ENCODE peak calls at places on chromosomes 4 and X, in four cellular contexts. One of them, this sample, is unnamed.

GRCh38 chrX:15215366-15215765 is 54.5 kb downstream of the ASB9 start:
- DNase-seq in neural crest cell: no peak
- DNase-seq in epithelial cell of esophagus: no peak
- DNase-seq in HFF-Myc: no peak
- DNase-seq in this sample: no peak

GRCh38 chrX:150680974-150681373 is 12.2 kb upstream of the MTMR1 start:
- DNase-seq in HFF-Myc: no peak
- DNase-seq in epithelial cell of esophagus: peak; percentile 50
- DNase-seq in neural crest cell: no peak
- DNase-seq in this sample: no peak

GRCh38 chr4:54229631-54230478 is 762 bp downstream of the PDGFRA start:
- DNase-seq in epithelial cell of esophagus: no peak
- DNase-seq in neural crest cell: no peak
- DNase-seq in HFF-Myc: no peak
- DNase-seq in this sample: no peak

GRCh38 chr4:141016117-141016798 is 117.0 kb downstream of the RNF150 start:
- DNase-seq in neural crest cell: no peak
- DNase-seq in HFF-Myc: no peak
- DNase-seq in epithelial cell of esophagus: peak; percentile 4
- DNase-seq in this sample: no peak

GRCh38 chr4:62601737-62602136 is 1401.6 kb downstream of the ADGRL3 start:
- DNase-seq in epithelial cell of esophagus: peak; percentile 4
- DNase-seq in neural crest cell: no peak
- DNase-seq in HFF-Myc: no peak
- DNase-seq in this sample: no peak

GRCh38 chr4:8830056-8830455 is 41.6 kb downstream of the HMX1 start:
- DNase-seq in HFF-Myc: no peak
- DNase-seq in epithelial cell of esophagus: no peak
- DNase-seq in neural crest cell: no peak
- DNase-seq in this sample: peak; percentile 46

GRCh38 chr4:150230556-150230955 is 152.3 kb downstream of the DCLK2 start:
- DNase-seq in HFF-Myc: no peak
- DNase-seq in epithelial cell of esophagus: no peak
- DNase-seq in neural crest cell: no peak
- DNase-seq in this sample: no peak

GRCh38 chrX:38126179-38126578 is 94.5 kb downstream of the SRPX start:
- DNase-seq in HFF-Myc: no peak
- DNase-seq in epithelial cell of esophagus: peak; percentile 31
- DNase-seq in neural crest cell: no peak
- DNase-seq in this sample: no peak

GRCh38 chr4:146190393-146190910 is 14.9 kb downstream of the LSM6 start:
- DNase-seq in HFF-Myc: no peak
- DNase-seq in neural crest cell: no peak
- DNase-seq in epithelial cell of esophagus: no peak
- DNase-seq in this sample: no peak

GRCh38 chrX:25755179-25755578 is 383.0 kb upstream of the MAGEB18 start:
- DNase-seq in HFF-Myc: no peak
- DNase-seq in epithelial cell of esophagus: no peak
- DNase-seq in neural crest cell: no peak
- DNase-seq in this sample: no peak

GRCh38 chr4:8938137-8938536 is 66.5 kb upstream of the HMX1 start:
- DNase-seq in epithelial cell of esophagus: no peak
- DNase-seq in neural crest cell: no peak
- DNase-seq in HFF-Myc: no peak
- DNase-seq in this sample: no peak

GRCh38 chr4:169583563-169583962 is 28.8 kb downstream of the NEK1 start:
- DNase-seq in HFF-Myc: peak; percentile 59
- DNase-seq in neural crest cell: no peak
- DNase-seq in epithelial cell of esophagus: no peak
- DNase-seq in this sample: no peak

GRCh38 chr4:126874533-126874932 is 758.2 kb upstream of the INTU start:
- DNase-seq in neural crest cell: no peak
- DNase-seq in HFF-Myc: no peak
- DNase-seq in epithelial cell of esophagus: no peak
- DNase-seq in this sample: peak; percentile 84

GRCh38 chr4:152734015-152734698 is 45.4 kb downstream of the TIGD4 start:
- DNase-seq in neural crest cell: no peak
- DNase-seq in HFF-Myc: no peak
- DNase-seq in epithelial cell of esophagus: no peak
- DNase-seq in this sample: no peak

GRCh38 chr4:123785515-123785914 is 388.9 kb downstream of the SPRY1 start:
- DNase-seq in neural crest cell: no peak
- DNase-seq in HFF-Myc: peak; percentile 58
- DNase-seq in epithelial cell of esophagus: peak; percentile 84
- DNase-seq in this sample: no peak

GRCh38 chr4:136505020-136505419 is 1027.3 kb downstream of the PCDH18 start:
- DNase-seq in neural crest cell: no peak
- DNase-seq in HFF-Myc: no peak
- DNase-seq in epithelial cell of esophagus: peak; percentile 77
- DNase-seq in this sample: no peak

GRCh38 chr4:48015216-48015615 is 1.3 kb downstream of the CNGA1 start:
- DNase-seq in HFF-Myc: no peak
- DNase-seq in neural crest cell: no peak
- DNase-seq in epithelial cell of esophagus: peak; percentile 85
- DNase-seq in this sample: no peak

GRCh38 chr4:99868126-99868596 is 26.1 kb downstream of the LAMTOR3 start:
- DNase-seq in neural crest cell: no peak
- DNase-seq in HFF-Myc: peak; percentile 57
- DNase-seq in epithelial cell of esophagus: no peak
- DNase-seq in this sample: no peak

GRCh38 chr4:26226978-26227377 is 93.8 kb upstream of the RBPJ start:
- DNase-seq in neural crest cell: no peak
- DNase-seq in epithelial cell of esophagus: no peak
- DNase-seq in HFF-Myc: no peak
- DNase-seq in this sample: no peak

GRCh38 chrX:49627030-49627777 is 28.4 kb downstream of the GAGE1 start:
- DNase-seq in neural crest cell: no peak
- DNase-seq in epithelial cell of esophagus: peak; percentile 0
- DNase-seq in HFF-Myc: no peak
- DNase-seq in this sample: no peak

GRCh38 chrX:110006161-110006560 is 3.2 kb downstream of the TMEM164 start:
- DNase-seq in HFF-Myc: no peak
- DNase-seq in neural crest cell: no peak
- DNase-seq in epithelial cell of esophagus: no peak
- DNase-seq in this sample: no peak

GRCh38 chr4:177191586-177191985 is 118.1 kb upstream of the NEIL3 start:
- DNase-seq in HFF-Myc: no peak
- DNase-seq in neural crest cell: no peak
- DNase-seq in epithelial cell of esophagus: no peak
- DNase-seq in this sample: no peak

GRCh38 chrX:52138830-52139544 is 45.7 kb upstream of the MAGED4 start:
- DNase-seq in HFF-Myc: no peak
- DNase-seq in neural crest cell: no peak
- DNase-seq in epithelial cell of esophagus: no peak
- DNase-seq in this sample: no peak

GRCh38 chr4:109607976-109608375 is 47.9 kb downstream of the MCUB start:
- DNase-seq in epithelial cell of esophagus: no peak
- DNase-seq in HFF-Myc: no peak
- DNase-seq in neural crest cell: no peak
- DNase-seq in this sample: no peak

GRCh38 chr4:24888475-24888874 is 24.4 kb downstream of the CCDC149 start:
- DNase-seq in neural crest cell: no peak
- DNase-seq in epithelial cell of esophagus: no peak
- DNase-seq in HFF-Myc: no peak
- DNase-seq in this sample: no peak

GRCh38 chr4:24890561-24890960 is 22.3 kb downstream of the CCDC149 start:
- DNase-seq in HFF-Myc: no peak
- DNase-seq in neural crest cell: no peak
- DNase-seq in epithelial cell of esophagus: no peak
- DNase-seq in this sample: no peak

GRCh38 chr4:24887881-24888430 is 24.9 kb downstream of the CCDC149 start:
- DNase-seq in neural crest cell: no peak
- DNase-seq in epithelial cell of esophagus: no peak
- DNase-seq in HFF-Myc: no peak
- DNase-seq in this sample: no peak

GRCh38 chr4:24889991-24890390 is 22.9 kb downstream of the CCDC149 start:
- DNase-seq in HFF-Myc: no peak
- DNase-seq in neural crest cell: no peak
- DNase-seq in epithelial cell of esophagus: peak; percentile 37
- DNase-seq in this sample: no peak

GRCh38 chr4:24888945-24889344 is 23.9 kb downstream of the CCDC149 start:
- DNase-seq in HFF-Myc: no peak
- DNase-seq in epithelial cell of esophagus: no peak
- DNase-seq in neural crest cell: no peak
- DNase-seq in this sample: no peak
- TF ChIP-seq CTCF in HFF-Myc: no peak
- TF ChIP-seq CTCF in epithelial cell of esophagus: no peak
- TF ChIP-seq CTCF in neural crest cell: no peak
- TF ChIP-seq CTCF in this sample: no peak

GRCh38 chrX:72372735-72373134 is 67.0 kb upstream of the CITED1 start:
- DNase-seq in HFF-Myc: no peak
- DNase-seq in neural crest cell: no peak
- DNase-seq in epithelial cell of esophagus: no peak
- DNase-seq in this sample: no peak

GRCh38 chrX:72373136-72373535 is 67.4 kb upstream of the CITED1 start:
- DNase-seq in HFF-Myc: no peak
- DNase-seq in epithelial cell of esophagus: no peak
- DNase-seq in neural crest cell: no peak
- DNase-seq in this sample: no peak

GRCh38 chrX:72371405-72371804 is 65.7 kb upstream of the CITED1 start:
- DNase-seq in neural crest cell: no peak
- DNase-seq in HFF-Myc: no peak
- DNase-seq in epithelial cell of esophagus: no peak
- DNase-seq in this sample: no peak

GRCh38 chrX:72381439-72382198 is 75.9 kb upstream of the CITED1 start:
- DNase-seq in HFF-Myc: no peak
- DNase-seq in neural crest cell: no peak
- DNase-seq in epithelial cell of esophagus: no peak
- DNase-seq in this sample: no peak

GRCh38 chrX:72376124-72376523 is 70.4 kb upstream of the CITED1 start:
- DNase-seq in neural crest cell: no peak
- DNase-seq in epithelial cell of esophagus: no peak
- DNase-seq in HFF-Myc: no peak
- DNase-seq in this sample: no peak
- TF ChIP-seq CTCF in neural crest cell: no peak
- TF ChIP-seq CTCF in epithelial cell of esophagus: no peak
- TF ChIP-seq CTCF in HFF-Myc: no peak
- TF ChIP-seq CTCF in this sample: no peak

DNA sequence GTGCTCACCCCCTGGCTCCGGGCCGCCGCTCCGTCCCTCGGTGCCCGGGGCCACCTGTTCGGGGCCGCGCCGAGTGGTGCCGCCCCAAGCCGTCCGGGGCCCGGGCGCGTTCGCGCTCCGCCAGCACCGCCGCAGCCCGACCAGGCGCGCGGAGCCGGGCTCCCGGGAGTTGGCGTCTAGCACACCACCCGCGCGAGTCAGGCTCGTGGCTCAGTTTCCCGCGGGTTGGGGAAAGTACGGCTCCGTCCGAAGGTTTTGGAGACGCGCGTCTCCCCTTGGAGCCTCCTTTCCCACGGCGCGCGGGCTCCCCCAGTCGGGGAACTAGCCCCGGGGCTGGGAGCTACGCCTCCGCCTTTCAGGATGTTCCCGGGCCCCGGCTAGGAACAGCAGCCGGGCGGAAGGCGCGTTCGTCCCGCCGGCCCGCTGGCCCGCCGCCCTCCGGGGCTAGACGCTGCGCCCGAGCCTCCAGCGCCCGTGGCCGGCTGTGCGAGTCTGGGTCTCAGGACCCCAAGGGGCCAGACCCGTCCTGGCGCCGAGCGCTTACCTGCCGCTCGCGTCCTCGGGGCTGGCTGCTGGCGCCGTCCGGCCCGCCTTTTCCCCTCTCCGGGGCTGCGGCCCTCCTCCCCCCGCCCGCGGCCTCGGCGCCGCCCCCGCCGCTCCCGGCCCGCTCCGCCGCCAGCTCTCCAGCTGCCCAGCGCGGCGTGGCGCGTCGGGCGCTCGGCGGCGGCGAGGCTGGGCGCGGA is at the start of gene ADGRG2:
- DNase-seq in HFF-Myc: no peak
- DNase-seq in neural crest cell: peak; percentile 20
- DNase-seq in epithelial cell of esophagus: peak; percentile 16
- DNase-seq in this sample: no peak
- TF ChIP-seq CTCF in HFF-Myc: no peak
- TF ChIP-seq CTCF in neural crest cell: no peak
- TF ChIP-seq CTCF in epithelial cell of esophagus: peak; percentile 3
- TF ChIP-seq CTCF in this sample: peak; percentile 42

DNA sequence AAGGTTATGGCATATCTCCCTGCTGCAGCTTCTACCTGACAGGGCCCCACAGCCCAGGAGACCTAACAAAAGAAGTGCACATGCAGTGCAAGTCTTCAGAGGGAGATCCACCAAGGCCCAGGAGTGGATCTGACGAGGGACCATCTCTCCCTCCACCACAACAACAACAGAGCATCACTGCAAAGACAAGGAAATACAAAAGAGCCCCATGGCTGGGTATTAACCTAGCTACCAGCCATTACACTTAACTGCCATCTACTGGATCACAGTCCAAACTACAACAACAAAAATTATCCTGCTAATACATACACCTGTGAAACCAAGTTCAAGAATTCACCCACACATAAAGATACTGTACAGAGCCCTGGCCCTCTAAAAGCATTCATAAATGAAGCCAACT is 280.2 kb upstream of the SLC7A11 start:
- DNase-seq in epithelial cell of esophagus: peak; percentile 58
- DNase-seq in neural crest cell: no peak
- DNase-seq in HFF-Myc: no peak
- DNase-seq in this sample: no peak
- TF ChIP-seq CTCF in epithelial cell of esophagus: peak; percentile 69
- TF ChIP-seq CTCF in neural crest cell: peak; percentile 55
- TF ChIP-seq CTCF in HFF-Myc: peak; percentile 25
- TF ChIP-seq CTCF in this sample: peak; percentile 66

DNA sequence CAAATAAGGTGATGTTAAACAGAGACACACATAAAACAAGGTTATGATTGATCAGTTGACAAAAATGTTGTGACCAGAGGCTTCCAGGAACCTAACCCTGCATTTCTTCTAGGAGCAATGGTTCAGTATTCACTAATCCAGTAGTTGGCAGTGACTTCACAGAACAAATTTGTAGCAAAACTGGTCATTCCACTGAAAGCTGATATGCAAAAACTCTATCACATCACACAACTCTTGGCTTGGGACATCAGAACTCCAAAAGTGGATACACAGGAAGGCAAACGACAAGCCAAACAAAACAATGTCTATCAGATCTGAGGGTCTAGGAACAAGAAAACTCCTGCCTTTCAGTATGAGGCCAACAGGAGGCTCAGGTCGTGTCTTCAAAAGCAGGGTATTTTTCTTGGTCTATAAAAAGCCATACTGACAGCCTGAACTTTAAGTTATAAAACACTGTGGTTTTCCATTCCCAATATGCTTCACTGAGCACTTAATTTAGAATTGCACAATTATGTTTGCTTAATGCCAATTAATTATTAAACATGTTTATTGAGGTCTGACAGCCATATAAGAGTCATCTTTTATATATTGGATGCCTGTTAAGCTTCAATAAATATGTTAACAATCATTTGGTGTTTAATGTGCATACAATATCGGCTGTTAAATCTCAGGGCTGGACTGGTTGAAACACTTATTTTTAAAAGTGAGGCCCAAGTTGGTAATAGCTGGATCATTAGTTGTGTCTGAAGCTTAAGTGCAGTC is 45.6 kb downstream of the SOD3 start:
- DNase-seq in epithelial cell of esophagus: peak; percentile 56
- DNase-seq in HFF-Myc: no peak
- DNase-seq in neural crest cell: no peak
- DNase-seq in this sample: no peak
- TF ChIP-seq CTCF in epithelial cell of esophagus: no peak
- TF ChIP-seq CTCF in HFF-Myc: no peak
- TF ChIP-seq CTCF in neural crest cell: peak; percentile 19
- TF ChIP-seq CTCF in this sample: no peak

GRCh38 chr4:10186228-10187214 is 69.9 kb upstream of the WDR1 start:
- DNase-seq in neural crest cell: no peak
- DNase-seq in HFF-Myc: no peak
- DNase-seq in epithelial cell of esophagus: no peak
- DNase-seq in this sample: no peak
- TF ChIP-seq CTCF in neural crest cell: no peak
- TF ChIP-seq CTCF in HFF-Myc: no peak
- TF ChIP-seq CTCF in epithelial cell of esophagus: peak; percentile 24
- TF ChIP-seq CTCF in this sample: peak; percentile 30

This sample was measured in chondrocyte.